ENCODE peak calls at places on chromosomes 2 and 18, in nine cellular contexts. T is ELR; O is ureter; G is NCI-H226; U is AG09309; X is EL; V is LHCN-M2; Y is effector CD4-positive, alpha-beta T cell; J is T-helper 2 cell. D is an unnamed sample.

GRCh38 chr2:18740428-18740827 is 151.1 kb upstream of the NT5C1B start:
- DNase-seq in T (peak), O (no peak), G (peak), U (no peak), X (peak), V (peak), Y (no peak), J (no peak), D (peak)

GRCh38 chr2:200614249-200614648 is 28.4 kb downstream of the AOX1 start:
- DNase-seq in T (peak), O (no peak), G (no peak), U (no peak), X (peak), V (no peak), Y (no peak), J (no peak), D (no peak)

GRCh38 chr2:196234672-196235071 is 63.3 kb upstream of the STK17B start:
- DNase-seq in T (peak), O (no peak), G (peak), U (peak), X (peak), V (peak), Y (peak), J (no peak), D (peak)

GRCh38 chr2:239716536-239717318 is 308.4 kb downstream of the NDUFA10 start:
- DNase-seq in T (no peak), O (peak), G (no peak), U (no peak), X (no peak), V (no peak), Y (no peak), J (no peak), D (no peak)

GRCh38 chr2:144650886-144651285 is 131.0 kb upstream of the ZEB2 start:
- DNase-seq in T (no peak), O (no peak), G (no peak), U (no peak), X (no peak), V (no peak), Y (no peak), J (no peak), D (no peak)

GRCh38 chr18:55838841-55839240 is 250.8 kb upstream of the TCF4 start:
- DNase-seq in T (peak), O (no peak), G (no peak), U (no peak), X (peak), V (peak), Y (no peak), J (no peak), D (no peak)

GRCh38 chr18:51234117-51235010 is 36.9 kb upstream of the MEX3C start:
- DNase-seq in T (peak), O (no peak), G (peak), U (no peak), X (no peak), V (no peak), Y (no peak), J (no peak), D (peak)

GRCh38 chr2:24262571-24262970 is 87.7 kb downstream of the FAM228A start:
- DNase-seq in T (no peak), O (no peak), G (no peak), U (no peak), X (no peak), V (no peak), Y (no peak), J (no peak), D (peak)

GRCh38 chr2:11398710-11399109 is 54.3 kb upstream of the ROCK2 start:
- DNase-seq in T (no peak), O (no peak), G (no peak), U (no peak), X (no peak), V (no peak), Y (no peak), J (no peak), D (no peak)

GRCh38 chr2:10185046-10185445 is 62.5 kb downstream of the RRM2 start:
- DNase-seq in T (no peak), O (no peak), G (no peak), U (no peak), X (no peak), V (peak), Y (no peak), J (no peak), D (no peak)

GRCh38 chr2:88666576-88666975 is 24.9 kb upstream of the RPIA start:
- DNase-seq in T (no peak), O (no peak), G (no peak), U (no peak), X (no peak), V (no peak), Y (no peak), J (no peak), D (no peak)

GRCh38 chr2:25341031-25341727 is 546 bp downstream of the DNMT3A start:
- DNase-seq in T (peak), O (no peak), G (no peak), U (no peak), X (no peak), V (no peak), Y (no peak), J (no peak), D (no peak)

GRCh38 chr18:8368490-8369217 is 240.6 kb upstream of the RAB12 start:
- DNase-seq in T (no peak), O (no peak), G (no peak), U (no peak), X (peak), V (no peak), Y (no peak), J (no peak), D (no peak)

GRCh38 chr2:120612471-120612870 is 123.2 kb upstream of the GLI2 start:
- DNase-seq in T (no peak), O (no peak), G (no peak), U (no peak), X (no peak), V (no peak), Y (no peak), J (no peak), D (no peak)

GRCh38 chr2:207219716-207220414 is 54.1 kb upstream of the KLF7 start:
- DNase-seq in T (peak), O (no peak), G (no peak), U (peak), X (peak), V (peak), Y (no peak), J (no peak), D (peak)

GRCh38 chr2:233928594-233929351 is 11.6 kb downstream of the TRPM8 start:
- DNase-seq in T (peak), O (no peak), G (no peak), U (no peak), X (peak), V (peak), Y (no peak), J (no peak), D (peak)

GRCh38 chr2:8889978-8890377 is 52.6 kb upstream of the KIDINS220 start:
- DNase-seq in T (peak), O (no peak), G (no peak), U (no peak), X (peak), V (no peak), Y (no peak), J (no peak), D (peak)

GRCh38 chr2:126864861-126865260 is 33.8 kb upstream of the TEX51 start:
- DNase-seq in T (peak), O (no peak), G (no peak), U (no peak), X (peak), V (no peak), Y (no peak), J (no peak), D (no peak)

GRCh38 chr2:181552808-181553207 is 95.6 kb downstream of the ITGA4 start:
- DNase-seq in T (no peak), O (no peak), G (peak), U (no peak), X (no peak), V (peak), Y (no peak), J (no peak), D (no peak)

GRCh38 chr2:163692081-163692480 is 43.7 kb downstream of the FIGN start:
- DNase-seq in T (no peak), O (no peak), G (no peak), U (no peak), X (no peak), V (no peak), Y (no peak), J (no peak), D (no peak)

GRCh38 chr2:4269885-4270284 is 566.5 kb downstream of the DCDC2C start:
- DNase-seq in T (no peak), O (no peak), G (no peak), U (no peak), X (no peak), V (no peak), Y (no peak), J (no peak), D (no peak)

GRCh38 chr2:137706786-137707613 is 257.3 kb upstream of the HNMT start:
- DNase-seq in T (no peak), O (no peak), G (no peak), U (no peak), X (no peak), V (no peak), Y (no peak), J (no peak), D (peak)

GRCh38 chr2:111121028-111121872 is 536 bp downstream of the BCL2L11 start:
- DNase-seq in T (peak), O (peak), G (peak), U (no peak), X (peak), V (peak), Y (peak), J (no peak), D (peak)

GRCh38 chr2:173874899-173875247 is 90.3 kb downstream of the SP3 start:
- DNase-seq in T (no peak), O (no peak), G (no peak), U (no peak), X (no peak), V (no peak), Y (no peak), J (no peak), D (no peak)

GRCh38 chr2:216370961-216371633 is 1.2 kb downstream of the MARCHF4 start:
- DNase-seq in T (peak), O (no peak), G (no peak), U (no peak), X (peak), V (no peak), Y (no peak), J (no peak), D (peak)

GRCh38 chr2:3604207-3604877 is 9.4 kb downstream of the COLEC11 start:
- DNase-seq in T (no peak), O (no peak), G (no peak), U (no peak), X (no peak), V (no peak), Y (no peak), J (no peak), D (peak)

GRCh38 chr2:217899231-217900009 is 103.4 kb downstream of the TNS1 start:
- DNase-seq in T (peak), O (peak), G (peak), U (peak), X (peak), V (peak), Y (no peak), J (no peak), D (peak)

GRCh38 chr2:172484253-172484652 is 56.9 kb downstream of the ITGA6 start:
- DNase-seq in T (peak), O (no peak), G (no peak), U (no peak), X (peak), V (peak), Y (no peak), J (no peak), D (peak)

GRCh38 chr2:226910384-226910783 is 74.5 kb downstream of the RHBDD1 start:
- DNase-seq in T (no peak), O (no peak), G (no peak), U (no peak), X (no peak), V (no peak), Y (no peak), J (no peak), D (no peak)

GRCh38 chr2:225471039-225471438 is 71.5 kb downstream of the NYAP2 start:
- DNase-seq in T (no peak), O (no peak), G (no peak), U (no peak), X (no peak), V (no peak), Y (no peak), J (no peak), D (no peak)

GRCh38 chr2:101265893-101266499 is 13.3 kb downstream of the CNOT11 start:
- DNase-seq in T (no peak), O (peak), G (no peak), U (no peak), X (no peak), V (no peak), Y (no peak), J (no peak), D (no peak)

GRCh38 chr2:40445467-40445866 is 6.4 kb downstream of the SLC8A1 start:
- DNase-seq in T (no peak), O (no peak), G (no peak), U (no peak), X (no peak), V (no peak), Y (no peak), J (no peak), D (no peak)

GRCh38 chr2:233982421-233983121 is 65.4 kb downstream of the TRPM8 start:
- DNase-seq in T (peak), O (no peak), G (peak), U (peak), X (peak), V (peak), Y (no peak), J (no peak), D (peak)